ENCODE peak calls at places on chromosomes 2 and 18, in four cellular contexts. S, Z, J and I are unnamed samples. For H3K27me3 and H3K4me1, the result is how much of the 10 kb centered on the place peaks cover.

GRCh38 chr2:217383620-217384019 is 523.8 kb upstream of the TNP1 start:
- DNase-seq in J (no peak), Z (no peak), S (no peak), I (no peak)

GRCh38 chr18:12946549-12947354 is 1.1 kb upstream of the SEH1L start:
- DNase-seq in J (no peak), S (peak), Z (peak), I (peak)

GRCh38 chr2:159457589-159457988 is 158.8 kb downstream of the BAZ2B start:
- DNase-seq in Z (no peak), J (no peak), S (no peak), I (no peak)

GRCh38 chr2:10355471-10356458 is 53.1 kb downstream of the HPCAL1 start:
- DNase-seq in Z (no peak), J (no peak), S (no peak), I (no peak)

GRCh38 chr2:208213508-208214120 is 23.8 kb upstream of the C2orf80 start:
- DNase-seq in S (no peak), J (no peak), Z (no peak), I (no peak)

GRCh38 chr2:41720702-41721344 is 327.0 kb upstream of the PKDCC start:
- DNase-seq in J (no peak), Z (no peak), S (no peak), I (no peak)

GRCh38 chr2:166067204-166067603 is 60.6 kb downstream of the SCN1A start:
- DNase-seq in J (no peak), Z (no peak), S (no peak), I (no peak)

GRCh38 chr18:49561377-49562193 is at the start of gene LIPG:
- DNase-seq in Z (peak), J (peak), S (peak), I (peak)

GRCh38 chr2:112686348-112687217 is 34.2 kb upstream of the NT5DC4 start:
- DNase-seq in Z (no peak), S (no peak), J (no peak), I (no peak)

GRCh38 chr2:42954227-42954962 is 162.0 kb upstream of the HAAO start:
- DNase-seq in J (no peak), S (peak), Z (no peak), I (peak)

GRCh38 chr2:183164111-183165015 is 40.1 kb downstream of the NUP35 start:
- DNase-seq in J (no peak), S (no peak), Z (no peak), I (no peak)

GRCh38 chr2:234497592-234498023 is 727 bp upstream of the ARL4C start:
- DNase-seq in Z (no peak), S (no peak), J (no peak), I (peak)

GRCh38 chr18:69261436-69261835 is 139.3 kb upstream of the DOK6 start:
- DNase-seq in Z (no peak), S (no peak), J (no peak), I (no peak)

GRCh38 chr2:26016012-26016742 is 17.7 kb upstream of the RAB10 start:
- DNase-seq in J (no peak), S (no peak), Z (no peak), I (no peak)

GRCh38 chr18:8507361-8507760 is 101.9 kb upstream of the RAB12 start:
- DNase-seq in J (no peak), Z (no peak), S (peak), I (peak)

GRCh38 chr2:84495539-84496146 is 20.7 kb upstream of the DNAH6 start:
- DNase-seq in Z (no peak), S (peak), J (no peak), I (peak)

GRCh38 chr18:49838381-49838780 is 25.0 kb upstream of the ACAA2 start:
- DNase-seq in Z (no peak), J (no peak), S (no peak), I (no peak)

GRCh38 chr2:158779621-158780020 is 15.5 kb upstream of the DAPL1 start:
- DNase-seq in S (no peak), J (no peak), Z (no peak), I (no peak)

GRCh38 chr2:108460345-108461037 is 11.5 kb downstream of the GCC2 start:
- DNase-seq in Z (no peak), J (no peak), S (no peak), I (no peak)

GRCh38 chr2:140392824-140393223 is 1612.6 kb upstream of the NXPH2 start:
- DNase-seq in Z (no peak), J (no peak), S (no peak), I (no peak)

GRCh38 chr18:48928787-48929186 is 22.0 kb downstream of the SMAD7 start:
- DNase-seq in J (no peak), Z (peak), S (peak), I (no peak)

GRCh38 chr18:63016270-63016669 is 300.9 kb downstream of the PHLPP1 start:
- DNase-seq in Z (no peak), J (no peak), S (peak), I (peak)

GRCh38 chr18:69257861-69258458 is 142.7 kb upstream of the DOK6 start:
- DNase-seq in J (no peak), Z (no peak), S (no peak), I (no peak)

GRCh38 chr2:239935789-239936758 is 89.1 kb downstream of the NDUFA10 start:
- DNase-seq in S (no peak), J (peak), Z (no peak), I (no peak)

GRCh38 chr2:40488927-40489677 is 37.2 kb upstream of the SLC8A1 start:
- DNase-seq in Z (no peak), J (no peak), S (peak), I (no peak)

GRCh38 chr2:74037379-74037860 is 52.7 kb downstream of the TET3 start:
- DNase-seq in S (peak), Z (no peak), J (no peak), I (no peak)

GRCh38 chr2:199603748-199604291 is 146.1 kb upstream of the SATB2 start:
- DNase-seq in J (no peak), S (peak), Z (no peak), I (peak)

GRCh38 chr2:178484245-178485041 is 4.2 kb downstream of the PLEKHA3 start:
- DNase-seq in J (no peak), Z (peak), S (no peak), I (no peak)

GRCh38 chr18:14978962-14979535 is 231.1 kb downstream of the ANKRD30B start:
- DNase-seq in Z (no peak), S (peak), J (no peak), I (peak)

GRCh38 chr18:37445368-37445767 is 120.2 kb downstream of the CELF4 start:
- DNase-seq in J (no peak), S (peak), Z (no peak), I (no peak)

GRCh38 chr2:73896362-73897239 is 3.8 kb downstream of the ACTG2 start:
- DNase-seq in Z (no peak), J (peak), S (no peak), I (peak)

GRCh38 chr2:220585241-220585640 is 957.8 kb downstream of the SLC4A3 start:
- DNase-seq in Z (no peak), J (no peak), S (no peak), I (no peak)

GRCh38 chr2:147689510-147689909 is 155.3 kb upstream of the ACVR2A start:
- DNase-seq in S (no peak), J (no peak), Z (no peak), I (no peak)

GRCh38 chr18:44709297-44710117 is 28.8 kb downstream of the SETBP1 start:
- DNase-seq in J (no peak), Z (no peak), S (no peak), I (no peak)

DNA sequence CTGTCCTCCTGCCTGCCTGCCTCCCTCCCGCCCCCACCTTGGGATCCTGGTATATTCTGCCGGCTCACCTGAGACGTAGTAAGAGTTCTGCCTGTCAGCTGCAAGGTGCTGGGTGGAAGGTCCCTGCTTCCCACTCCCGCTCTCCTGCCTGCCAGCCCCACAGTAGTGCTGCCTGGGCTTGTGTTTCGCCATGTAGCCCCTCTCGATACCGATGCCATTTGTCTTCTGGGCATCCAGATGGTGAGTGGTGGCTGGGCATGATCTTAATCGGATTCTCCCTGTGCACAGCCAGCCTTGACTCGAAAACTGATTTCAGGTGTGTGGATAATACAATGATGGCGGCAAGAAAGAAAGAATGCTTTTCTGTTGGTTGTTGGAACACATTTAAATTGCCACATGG is 184.9 kb downstream of the AGAP1 start:
- DNase-seq in Z (no peak), J (no peak), S (no peak), I (no peak)
- H3K27me3 ChIP-seq in Z (under half), J (under half), S (under half), I (under half)

GRCh38 chr18:10059610-10060468 is 146.0 kb downstream of the VAPA start:
- DNase-seq in S (no peak), J (no peak), Z (no peak), I (no peak)
- H3K4me1 ChIP-seq in S (under half), J (under half), Z (under half), I (under half)

GRCh38 chr2:119106301-119106897 is 52.2 kb downstream of the C1QL2 start:
- DNase-seq in J (peak), Z (no peak), S (peak), I (peak)
- H3K27me3 ChIP-seq in J (under half), Z (under half), S (under half), I (under half)

GRCh38 chr2:187208199-187208785 is 239.8 kb downstream of the CALCRL start:
- DNase-seq in S (no peak), J (no peak), Z (no peak), I (no peak)

GRCh38 chr2:187210726-187211125 is 237.3 kb downstream of the CALCRL start:
- DNase-seq in Z (no peak), S (no peak), J (no peak), I (no peak)

DNA sequence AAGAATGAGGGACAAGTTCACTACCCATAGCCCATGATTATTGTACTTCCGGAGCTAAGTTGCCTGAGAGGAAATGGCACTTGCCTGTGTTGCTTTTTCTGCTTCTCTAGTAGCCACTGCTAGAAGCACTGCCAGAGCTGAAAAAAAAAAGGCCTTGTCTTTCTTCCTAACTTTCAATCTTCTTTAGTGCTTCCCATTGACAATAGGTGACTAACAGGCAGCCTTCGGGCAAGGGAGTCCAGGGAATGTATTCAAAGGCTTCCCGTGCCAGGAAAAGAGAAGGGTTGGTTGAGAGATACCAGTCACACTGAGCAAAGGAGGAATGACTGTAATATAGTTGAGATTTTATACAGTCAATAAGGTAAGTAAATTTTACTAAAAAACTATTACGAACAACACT is 242.0 kb downstream of the CALCRL start:
- DNase-seq in Z (no peak), J (no peak), S (peak), I (no peak)
- H3K4me1 ChIP-seq in Z (under half), J (under half), S (under half), I (under half)

GRCh38 chr2:149141046-149141445 is 102.5 kb downstream of the LYPD6B start:
- DNase-seq in J (no peak), Z (no peak), S (no peak), I (no peak)
- H3K27me3 ChIP-seq in J (under half), Z (under half), S (under half), I (under half)

GRCh38 chr2:88068044-88068443 is 419 bp downstream of the SMYD1 start:
- DNase-seq in J (no peak), S (no peak), Z (no peak), I (no peak)

GRCh38 chr2:88066543-88066942 is 1.1 kb upstream of the SMYD1 start:
- DNase-seq in J (no peak), S (no peak), Z (no peak), I (no peak)

GRCh38 chr2:88067598-88067997 is at the start of gene SMYD1:
- DNase-seq in Z (peak), J (no peak), S (no peak), I (no peak)

GRCh38 chr2:88069117-88069516 is 1.5 kb downstream of the SMYD1 start:
- DNase-seq in Z (no peak), J (no peak), S (no peak), I (no peak)

DNA sequence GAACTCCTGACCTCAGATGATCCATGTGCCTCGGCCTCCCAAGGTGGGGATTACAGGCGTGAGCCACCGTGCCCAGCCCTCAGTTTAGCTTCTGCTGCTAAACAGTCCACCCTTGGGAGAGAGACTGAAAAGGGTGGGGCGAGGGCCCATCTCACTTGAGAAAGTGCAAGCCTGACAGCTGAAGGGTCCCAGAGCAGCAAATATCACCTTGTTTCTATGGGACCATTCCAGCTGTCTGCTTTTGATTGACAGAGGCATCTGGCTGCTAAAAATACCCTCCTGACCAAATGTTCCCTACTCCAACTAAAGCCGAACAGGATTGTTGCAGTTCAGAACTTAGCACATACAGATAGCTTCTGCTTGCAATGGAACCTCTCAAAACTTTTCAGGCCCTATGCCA is 436 bp upstream of the SMYD1 start:
- DNase-seq in Z (peak), S (no peak), J (no peak), I (no peak)
- H3K4me1 ChIP-seq in Z (under half), S (under half), J (under half), I (under half)

DNA sequence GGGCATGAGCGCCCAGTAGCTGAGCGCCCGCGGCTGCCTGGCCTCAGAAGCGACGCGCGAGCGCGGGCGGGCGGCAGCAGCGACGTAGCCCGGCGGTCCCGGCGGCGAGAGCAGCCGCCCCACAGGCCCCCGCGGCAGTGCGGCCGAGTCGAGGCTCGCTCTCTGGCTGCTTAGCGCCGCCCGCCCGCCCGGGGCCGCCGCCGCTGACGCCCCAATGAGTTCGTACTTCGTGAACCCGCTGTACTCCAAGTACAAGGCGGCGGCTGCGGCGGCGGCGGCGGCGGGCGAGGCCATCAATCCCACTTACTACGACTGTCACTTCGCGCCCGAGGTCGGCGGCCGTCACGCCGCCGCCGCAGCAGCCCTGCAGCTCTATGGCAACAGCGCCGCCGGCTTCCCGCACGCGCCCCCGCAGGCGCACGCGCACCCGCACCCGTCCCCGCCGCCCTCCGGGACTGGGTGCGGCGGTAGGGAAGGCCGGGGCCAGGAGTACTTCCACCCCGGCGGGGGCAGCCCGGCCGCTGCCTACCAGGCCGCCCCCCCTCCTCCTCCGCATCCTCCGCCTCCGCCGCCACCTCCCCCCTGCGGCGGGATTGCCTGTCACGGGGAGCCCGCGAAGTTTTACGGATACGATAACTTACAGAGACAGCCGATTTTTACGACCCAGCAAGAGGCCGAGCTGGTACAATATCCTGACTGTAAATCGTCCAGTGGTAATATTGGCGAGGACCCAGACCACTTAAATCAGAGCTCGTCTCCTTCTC is 830 bp downstream of the HOXD8 start:
- DNase-seq in Z (peak), S (no peak), J (no peak), I (peak)
- H3K27me3 ChIP-seq in Z (half or more), S (half or more), J (half or more), I (half or more)

DNA sequence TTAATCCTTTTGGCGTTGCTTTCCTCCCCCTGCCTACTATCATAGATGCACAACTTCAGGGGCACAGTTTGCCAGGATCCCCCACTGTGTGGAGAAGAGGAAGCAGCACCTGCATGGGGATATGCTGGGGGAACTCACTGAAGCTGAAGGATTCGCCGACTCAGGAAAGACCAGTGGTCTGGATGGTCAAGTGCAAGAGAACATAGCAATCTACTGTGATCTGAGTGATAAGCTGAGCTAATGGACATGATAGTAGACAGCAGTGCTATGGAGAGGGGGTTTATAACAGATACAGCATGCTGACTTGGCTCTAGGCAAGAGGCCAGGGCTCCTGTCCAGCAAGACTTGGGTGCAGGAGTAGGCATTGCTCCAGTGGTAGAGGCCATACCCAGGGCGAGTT is 124.4 kb upstream of the NRP2 start:
- DNase-seq in Z (no peak), S (no peak), J (no peak), I (no peak)
- H3K4me1 ChIP-seq in Z (under half), S (under half), J (under half), I (under half)